ENCODE peak calls at places on chromosomes 6 and 20, in ten cellular contexts. L, Q, S, M, U, E, N, G, T and P are unnamed samples.
A peak's percentile ranks its signal among the peaks of the same experiment; 100 is the strongest.

GRCh38 chr20:34951652-34952051 is 4.0 kb downstream of the GSS start:
- DNase-seq in L (no peak), Q (no peak), S (no peak), M (no peak), U (no peak), E (peak; percentile 30), N (no peak), G (no peak), T (no peak), P (no peak)

GRCh38 chr6:152161501-152161900 is 354.0 kb downstream of the ESR1 start:
- DNase-seq in L (no peak), Q (no peak), S (peak; percentile 78), M (no peak), U (no peak), E (no peak), N (no peak), G (no peak), T (peak; percentile 65), P (peak; percentile 6)

GRCh38 chr20:35992713-35993335 is 24.4 kb downstream of the CNBD2 start:
- DNase-seq in L (peak; percentile 69), Q (peak; percentile 74), S (peak; percentile 58), M (no peak), U (peak; percentile 50), E (peak; percentile 44), N (peak; percentile 28), G (peak; percentile 54), T (peak; percentile 71), P (peak; percentile 82)

GRCh38 chr6:16332175-16332542 is 93.8 kb downstream of the GMPR start:
- DNase-seq in L (peak; percentile 90), Q (peak; percentile 84), S (peak; percentile 78), M (peak; percentile 77), U (peak; percentile 81), E (peak; percentile 87), N (peak; percentile 81), G (peak; percentile 59), T (peak; percentile 89), P (no peak)

GRCh38 chr6:27280540-27281000 is 31.5 kb downstream of the POM121L2 start:
- DNase-seq in L (no peak), Q (no peak), S (no peak), M (no peak), U (no peak), E (no peak), N (no peak), G (no peak), T (no peak), P (no peak)

GRCh38 chr6:144264270-144265060 is 20.7 kb upstream of the UTRN start:
- DNase-seq in L (no peak), Q (no peak), S (peak; percentile 90), M (no peak), U (peak; percentile 43), E (no peak), N (peak; percentile 31), G (no peak), T (peak; percentile 88), P (peak; percentile 25)

GRCh38 chr6:118537579-118537978 is 10.5 kb upstream of the PLN start:
- DNase-seq in L (no peak), Q (no peak), S (no peak), M (no peak), U (no peak), E (no peak), N (no peak), G (no peak), T (peak; percentile 17), P (no peak)

GRCh38 chr20:7459123-7459522 is 481.1 kb downstream of the HAO1 start:
- DNase-seq in L (no peak), Q (no peak), S (no peak), M (no peak), U (no peak), E (no peak), N (no peak), G (no peak), T (peak; percentile 80), P (no peak)

GRCh38 chr20:22523499-22524392 is 60.6 kb downstream of the FOXA2 start:
- DNase-seq in L (no peak), Q (no peak), S (no peak), M (no peak), U (no peak), E (peak; percentile 40), N (no peak), G (no peak), T (no peak), P (no peak)
- TF ChIP-seq POLR2A in L (no peak), Q (no peak), S (no peak), M (no peak), U (no peak), E (no peak), N (no peak), G (no peak), T (no peak), P (no peak)

GRCh38 chr6:42032366-42032765 is 18.0 kb upstream of the TAF8 start:
- DNase-seq in L (no peak), Q (no peak), S (no peak), M (no peak), U (no peak), E (no peak), N (no peak), G (no peak), T (no peak), P (no peak)

GRCh38 chr6:42029881-42030280 is 20.4 kb upstream of the TAF8 start:
- DNase-seq in L (no peak), Q (no peak), S (no peak), M (no peak), U (no peak), E (no peak), N (no peak), G (no peak), T (no peak), P (no peak)

GRCh38 chr6:42028234-42029061 is 21.9 kb upstream of the TAF8 start:
- DNase-seq in L (no peak), Q (peak; percentile 87), S (peak; percentile 86), M (no peak), U (no peak), E (no peak), N (no peak), G (no peak), T (peak; percentile 62), P (peak; percentile 74)

GRCh38 chr6:42029062-42029685 is 21.1 kb upstream of the TAF8 start:
- DNase-seq in L (no peak), Q (no peak), S (no peak), M (no peak), U (no peak), E (no peak), N (no peak), G (no peak), T (no peak), P (no peak)

DNA sequence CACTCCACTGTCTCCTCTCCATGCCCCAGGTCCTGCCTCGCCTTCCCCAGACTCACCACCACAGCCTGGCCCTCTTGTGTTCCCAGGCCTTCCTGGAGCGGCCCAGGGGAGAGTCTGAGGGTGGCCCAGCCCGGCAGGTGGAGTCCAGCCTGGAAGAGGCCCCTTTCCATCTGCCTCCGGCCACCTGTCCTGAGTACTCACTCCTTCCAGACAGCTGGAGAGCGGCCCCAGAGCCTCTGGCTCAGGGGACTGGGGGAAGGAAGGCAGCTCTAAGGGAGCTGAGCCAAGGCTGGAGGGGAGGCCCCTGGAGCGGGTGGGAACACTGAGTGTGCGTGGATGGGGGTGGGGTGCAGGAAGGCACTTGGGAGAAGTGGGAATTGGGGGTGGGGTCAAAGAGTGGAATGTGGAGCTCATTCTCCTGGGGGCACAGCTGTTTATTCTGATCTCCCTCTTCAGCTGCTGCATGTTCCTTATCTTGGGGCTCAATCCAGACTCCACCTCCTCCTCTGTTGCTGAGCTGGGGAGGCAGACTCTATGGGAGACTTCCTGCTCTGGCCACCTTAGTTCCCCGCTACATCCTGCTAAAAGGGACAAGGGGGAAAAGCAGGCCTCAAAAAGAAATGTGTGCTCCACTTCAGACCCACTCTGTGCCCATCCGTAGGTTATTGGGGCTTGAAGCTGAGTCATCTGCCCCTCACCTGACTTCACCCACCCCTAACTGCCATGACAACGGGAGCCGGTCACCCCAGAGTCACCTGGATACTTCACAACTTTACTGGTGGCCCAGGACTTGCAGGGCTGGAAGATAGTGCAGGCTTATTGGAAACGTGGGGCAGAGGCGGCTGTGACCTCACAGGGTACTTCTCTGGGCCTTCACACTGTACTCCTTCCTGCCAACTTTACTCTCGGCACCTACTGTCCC is 19.5 kb upstream of the TAF8 start:
- DNase-seq in L (no peak), Q (peak; percentile 72), S (no peak), M (peak; percentile 76), U (no peak), E (no peak), N (no peak), G (no peak), T (peak; percentile 42), P (no peak)
- TF ChIP-seq POLR2A in L (no peak), Q (no peak), S (no peak), M (no peak), U (no peak), E (no peak), N (no peak), G (no peak), T (no peak), P (no peak)

GRCh38 chr6:113511100-113511499 is 346.0 kb upstream of the MARCKS start:
- DNase-seq in L (no peak), Q (no peak), S (no peak), M (no peak), U (no peak), E (no peak), N (no peak), G (no peak), T (no peak), P (no peak)

GRCh38 chr6:113512581-113512980 is 344.6 kb upstream of the MARCKS start:
- DNase-seq in L (no peak), Q (no peak), S (no peak), M (no peak), U (no peak), E (no peak), N (no peak), G (no peak), T (no peak), P (no peak)

GRCh38 chr6:113508249-113508648 is 348.9 kb upstream of the MARCKS start:
- DNase-seq in L (no peak), Q (no peak), S (peak; percentile 34), M (no peak), U (no peak), E (no peak), N (no peak), G (no peak), T (no peak), P (no peak)

DNA sequence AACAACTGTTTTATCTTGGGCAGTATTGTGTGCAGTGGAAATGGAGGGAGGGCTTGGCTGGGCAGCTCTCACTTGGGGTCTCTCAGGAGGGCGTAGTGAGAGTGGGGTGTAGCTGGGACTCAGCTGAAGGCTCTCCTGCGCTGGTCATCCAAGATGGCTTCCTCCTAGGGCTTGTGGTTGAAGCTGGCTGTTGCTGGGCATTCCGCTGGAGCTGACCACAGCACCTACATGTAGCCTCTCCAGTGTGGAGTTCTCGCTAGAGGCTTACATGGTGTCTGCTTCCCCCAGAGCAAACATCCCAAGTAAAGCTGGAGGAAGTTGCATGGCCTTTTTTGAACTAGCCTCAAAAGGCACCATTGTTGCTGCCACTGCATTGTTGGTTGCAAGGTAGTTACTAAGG is 344.1 kb upstream of the MARCKS start:
- DNase-seq in L (no peak), Q (no peak), S (no peak), M (no peak), U (no peak), E (no peak), N (no peak), G (no peak), T (no peak), P (no peak)
- TF ChIP-seq POLR2A in L (no peak), Q (no peak), S (no peak), M (no peak), U (no peak), E (no peak), N (no peak), G (no peak), T (no peak), P (no peak)

DNA sequence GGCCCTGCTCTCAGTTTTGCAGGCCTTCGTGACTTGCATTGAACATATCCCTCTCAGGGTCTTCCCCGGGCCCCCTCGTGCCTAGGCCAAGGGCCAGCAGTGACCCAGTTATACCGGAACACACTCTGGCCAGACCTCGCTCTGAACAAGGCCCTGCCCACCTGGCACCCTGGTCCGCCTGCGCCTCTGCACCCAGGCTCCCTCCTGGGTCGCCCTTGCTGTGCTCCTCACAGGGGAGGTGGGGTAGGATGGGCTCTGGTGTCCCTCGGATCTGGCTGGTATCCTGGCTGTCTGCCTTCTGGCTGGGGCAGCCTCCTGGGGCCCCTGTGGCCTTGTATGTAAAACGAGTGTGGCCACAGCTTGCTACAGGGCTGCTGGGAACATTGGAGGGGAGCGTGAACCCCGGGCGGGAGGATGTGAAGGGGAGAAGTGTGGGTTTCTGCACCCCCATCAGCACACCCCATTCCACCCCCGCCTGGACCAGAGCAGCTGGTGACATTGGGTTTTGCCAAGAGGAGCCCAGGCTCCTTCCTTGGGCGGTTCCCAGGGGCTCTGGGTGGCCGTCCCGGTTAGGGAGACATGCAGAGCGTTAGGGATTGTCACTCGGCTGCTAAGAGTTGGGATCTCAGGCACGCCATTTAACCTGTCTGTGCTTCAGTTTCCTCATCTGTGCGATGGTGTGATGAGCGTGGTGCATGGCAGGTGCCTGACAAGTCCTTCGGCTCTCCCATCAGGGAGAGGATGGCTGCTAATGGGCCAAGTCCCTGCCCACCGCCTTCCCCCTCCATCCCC is 17.5 kb downstream of the SRC start:
- DNase-seq in L (peak; percentile 63), Q (no peak), S (no peak), M (no peak), U (no peak), E (no peak), N (no peak), G (no peak), T (no peak), P (no peak)
- TF ChIP-seq POLR2A in L (no peak), Q (no peak), S (no peak), M (no peak), U (no peak), E (no peak), N (no peak), G (peak; percentile 26), T (no peak), P (no peak)